ENCODE peak calls at places on chromosomes 16 and 17, in eight cellular contexts. One of them, this sample, is unnamed. For H3K4me1, the result is how much of the 10 kb centered on the place peaks cover.

GRCh38 chr17:19986941-19987714 is 9.5 kb upstream of the AKAP10 start:
- DNase-seq in cardiac muscle cell: no peak
- DNase-seq in CD8-positive, alpha-beta T cell: no peak
- DNase-seq in MM.1S: no peak
- DNase-seq in IMR-90: no peak
- DNase-seq in colonic mucosa: no peak
- DNase-seq in testis: no peak
- DNase-seq in thoracic aorta: no peak
- DNase-seq in this sample: no peak

GRCh38 chr17:82283208-82283749 is 9.8 kb upstream of the CSNK1D start:
- DNase-seq in cardiac muscle cell: peak
- DNase-seq in CD8-positive, alpha-beta T cell: no peak
- DNase-seq in MM.1S: no peak
- DNase-seq in IMR-90: peak
- DNase-seq in colonic mucosa: no peak
- DNase-seq in testis: no peak
- DNase-seq in thoracic aorta: no peak
- DNase-seq in this sample: no peak

GRCh38 chr16:14634389-14634725 is 1.6 kb downstream of the BFAR start:
- DNase-seq in cardiac muscle cell: no peak
- DNase-seq in CD8-positive, alpha-beta T cell: no peak
- DNase-seq in MM.1S: no peak
- DNase-seq in IMR-90: no peak
- DNase-seq in colonic mucosa: peak
- DNase-seq in testis: no peak
- DNase-seq in thoracic aorta: no peak
- DNase-seq in this sample: no peak

GRCh38 chr17:36498155-36498554 is 11.7 kb downstream of the ZNHIT3 start:
- DNase-seq in cardiac muscle cell: no peak
- DNase-seq in CD8-positive, alpha-beta T cell: no peak
- DNase-seq in MM.1S: no peak
- DNase-seq in IMR-90: no peak
- DNase-seq in colonic mucosa: no peak
- DNase-seq in testis: no peak
- DNase-seq in thoracic aorta: no peak
- DNase-seq in this sample: no peak

GRCh38 chr17:37092041-37092440 is 143.3 kb downstream of the AATF start:
- DNase-seq in cardiac muscle cell: no peak
- DNase-seq in CD8-positive, alpha-beta T cell: no peak
- DNase-seq in MM.1S: no peak
- DNase-seq in IMR-90: no peak
- DNase-seq in colonic mucosa: peak
- DNase-seq in testis: no peak
- DNase-seq in thoracic aorta: no peak
- DNase-seq in this sample: peak

GRCh38 chr16:29978564-29979270 is 5.0 kb downstream of the TAOK2 start:
- DNase-seq in cardiac muscle cell: no peak
- DNase-seq in CD8-positive, alpha-beta T cell: no peak
- DNase-seq in MM.1S: no peak
- DNase-seq in IMR-90: no peak
- DNase-seq in colonic mucosa: no peak
- DNase-seq in testis: no peak
- DNase-seq in thoracic aorta: no peak
- DNase-seq in this sample: peak

GRCh38 chr16:3012828-3013420 is at the start of gene CLDN9:
- DNase-seq in cardiac muscle cell: peak
- DNase-seq in CD8-positive, alpha-beta T cell: no peak
- DNase-seq in MM.1S: peak
- DNase-seq in IMR-90: no peak
- DNase-seq in colonic mucosa: peak
- DNase-seq in testis: no peak
- DNase-seq in thoracic aorta: no peak
- DNase-seq in this sample: no peak

GRCh38 chr17:39863918-39864746 is at the start of gene IKZF3:
- DNase-seq in cardiac muscle cell: peak
- DNase-seq in CD8-positive, alpha-beta T cell: peak
- DNase-seq in MM.1S: peak
- DNase-seq in IMR-90: peak
- DNase-seq in colonic mucosa: peak
- DNase-seq in testis: peak
- DNase-seq in thoracic aorta: no peak
- DNase-seq in this sample: peak

GRCh38 chr16:3021449-3022207 is 1.5 kb downstream of the TNFRSF12A start:
- DNase-seq in cardiac muscle cell: peak
- DNase-seq in CD8-positive, alpha-beta T cell: peak
- DNase-seq in MM.1S: no peak
- DNase-seq in IMR-90: peak
- DNase-seq in colonic mucosa: peak
- DNase-seq in testis: peak
- DNase-seq in thoracic aorta: peak
- DNase-seq in this sample: peak

GRCh38 chr17:82287849-82288601 is 14.5 kb upstream of the CSNK1D start:
- DNase-seq in cardiac muscle cell: no peak
- DNase-seq in CD8-positive, alpha-beta T cell: no peak
- DNase-seq in MM.1S: no peak
- DNase-seq in IMR-90: peak
- DNase-seq in colonic mucosa: peak
- DNase-seq in testis: peak
- DNase-seq in thoracic aorta: no peak
- DNase-seq in this sample: peak

GRCh38 chr17:17636456-17636855 is 44.8 kb upstream of the RAI1 start:
- DNase-seq in cardiac muscle cell: no peak
- DNase-seq in CD8-positive, alpha-beta T cell: no peak
- DNase-seq in MM.1S: no peak
- DNase-seq in IMR-90: no peak
- DNase-seq in colonic mucosa: no peak
- DNase-seq in testis: no peak
- DNase-seq in thoracic aorta: no peak
- DNase-seq in this sample: no peak

GRCh38 chr16:67993207-67994036 is 5.9 kb downstream of the DPEP2 start:
- DNase-seq in cardiac muscle cell: peak
- DNase-seq in CD8-positive, alpha-beta T cell: peak
- DNase-seq in MM.1S: peak
- DNase-seq in IMR-90: peak
- DNase-seq in colonic mucosa: peak
- DNase-seq in testis: peak
- DNase-seq in thoracic aorta: peak
- DNase-seq in this sample: peak

GRCh38 chr16:25063865-25064264 is 47.7 kb upstream of the LCMT1 start:
- DNase-seq in cardiac muscle cell: peak
- DNase-seq in CD8-positive, alpha-beta T cell: no peak
- DNase-seq in MM.1S: no peak
- DNase-seq in IMR-90: peak
- DNase-seq in colonic mucosa: no peak
- DNase-seq in testis: peak
- DNase-seq in thoracic aorta: no peak
- DNase-seq in this sample: no peak

GRCh38 chr16:86669937-86670772 is 91.8 kb downstream of the FOXL1 start:
- DNase-seq in cardiac muscle cell: no peak
- DNase-seq in CD8-positive, alpha-beta T cell: no peak
- DNase-seq in MM.1S: no peak
- DNase-seq in IMR-90: peak
- DNase-seq in colonic mucosa: peak
- DNase-seq in testis: peak
- DNase-seq in thoracic aorta: no peak
- DNase-seq in this sample: no peak

GRCh38 chr16:81315271-81316175 is 761 bp downstream of the GAN start:
- DNase-seq in cardiac muscle cell: peak
- DNase-seq in CD8-positive, alpha-beta T cell: peak
- DNase-seq in MM.1S: peak
- DNase-seq in IMR-90: peak
- DNase-seq in colonic mucosa: peak
- DNase-seq in testis: peak
- DNase-seq in thoracic aorta: peak
- DNase-seq in this sample: peak

GRCh38 chr17:17060001-17060929 is 18.0 kb downstream of the MPRIP start:
- DNase-seq in cardiac muscle cell: no peak
- DNase-seq in CD8-positive, alpha-beta T cell: no peak
- DNase-seq in MM.1S: no peak
- DNase-seq in IMR-90: no peak
- DNase-seq in colonic mucosa: no peak
- DNase-seq in testis: no peak
- DNase-seq in thoracic aorta: no peak
- DNase-seq in this sample: no peak

GRCh38 chr17:62876063-62876462 is 67.9 kb upstream of the MARCHF10 start:
- DNase-seq in cardiac muscle cell: no peak
- DNase-seq in CD8-positive, alpha-beta T cell: no peak
- DNase-seq in MM.1S: no peak
- DNase-seq in IMR-90: peak
- DNase-seq in colonic mucosa: no peak
- DNase-seq in testis: no peak
- DNase-seq in thoracic aorta: no peak
- DNase-seq in this sample: no peak

GRCh38 chr17:40218006-40218739 is 931 bp upstream of the WIPF2 start:
- DNase-seq in cardiac muscle cell: no peak
- DNase-seq in CD8-positive, alpha-beta T cell: no peak
- DNase-seq in MM.1S: no peak
- DNase-seq in IMR-90: no peak
- DNase-seq in colonic mucosa: no peak
- DNase-seq in testis: no peak
- DNase-seq in thoracic aorta: no peak
- DNase-seq in this sample: no peak

GRCh38 chr16:57041182-57042156 is 50.9 kb upstream of the CPNE2 start:
- DNase-seq in cardiac muscle cell: no peak
- DNase-seq in CD8-positive, alpha-beta T cell: peak
- DNase-seq in MM.1S: peak
- DNase-seq in IMR-90: no peak
- DNase-seq in colonic mucosa: peak
- DNase-seq in testis: no peak
- DNase-seq in thoracic aorta: no peak
- DNase-seq in this sample: peak
- TF ChIP-seq CTCF in cardiac muscle cell: no peak
- TF ChIP-seq CTCF in CD8-positive, alpha-beta T cell: no peak
- TF ChIP-seq CTCF in MM.1S: no peak
- TF ChIP-seq CTCF in IMR-90: no peak
- TF ChIP-seq CTCF in colonic mucosa: no peak
- TF ChIP-seq CTCF in testis: no peak
- TF ChIP-seq CTCF in thoracic aorta: no peak
- TF ChIP-seq CTCF in this sample: no peak

GRCh38 chr17:47931848-47932247 is 9.5 kb upstream of the PNPO start:
- DNase-seq in cardiac muscle cell: no peak
- DNase-seq in CD8-positive, alpha-beta T cell: no peak
- DNase-seq in MM.1S: no peak
- DNase-seq in IMR-90: no peak
- DNase-seq in colonic mucosa: no peak
- DNase-seq in testis: no peak
- DNase-seq in thoracic aorta: no peak
- DNase-seq in this sample: no peak

GRCh38 chr17:47935961-47936360 is 5.4 kb upstream of the PNPO start:
- DNase-seq in cardiac muscle cell: no peak
- DNase-seq in CD8-positive, alpha-beta T cell: no peak
- DNase-seq in MM.1S: no peak
- DNase-seq in IMR-90: peak
- DNase-seq in colonic mucosa: no peak
- DNase-seq in testis: no peak
- DNase-seq in thoracic aorta: no peak
- DNase-seq in this sample: no peak

GRCh38 chr17:47929218-47930000 is 12.0 kb upstream of the PNPO start:
- DNase-seq in cardiac muscle cell: no peak
- DNase-seq in CD8-positive, alpha-beta T cell: no peak
- DNase-seq in MM.1S: no peak
- DNase-seq in IMR-90: no peak
- DNase-seq in colonic mucosa: no peak
- DNase-seq in testis: peak
- DNase-seq in thoracic aorta: no peak
- DNase-seq in this sample: no peak

GRCh38 chr17:47937915-47938314 is 3.5 kb upstream of the PNPO start:
- DNase-seq in cardiac muscle cell: no peak
- DNase-seq in CD8-positive, alpha-beta T cell: no peak
- DNase-seq in MM.1S: no peak
- DNase-seq in IMR-90: no peak
- DNase-seq in colonic mucosa: no peak
- DNase-seq in testis: peak
- DNase-seq in thoracic aorta: no peak
- DNase-seq in this sample: no peak

GRCh38 chr17:47934856-47935255 is 6.5 kb upstream of the PNPO start:
- DNase-seq in cardiac muscle cell: no peak
- DNase-seq in CD8-positive, alpha-beta T cell: no peak
- DNase-seq in MM.1S: no peak
- DNase-seq in IMR-90: peak
- DNase-seq in colonic mucosa: no peak
- DNase-seq in testis: no peak
- DNase-seq in thoracic aorta: no peak
- DNase-seq in this sample: no peak
- H3K4me1 ChIP-seq in cardiac muscle cell: under half
- H3K4me1 ChIP-seq in CD8-positive, alpha-beta T cell: under half
- H3K4me1 ChIP-seq in MM.1S: under half
- H3K4me1 ChIP-seq in IMR-90: under half
- H3K4me1 ChIP-seq in colonic mucosa: under half
- H3K4me1 ChIP-seq in testis: under half
- H3K4me1 ChIP-seq in thoracic aorta: under half
- H3K4me1 ChIP-seq in this sample: under half

GRCh38 chr17:7528842-7529241 is 20.0 kb upstream of the TNFSF12 start:
- DNase-seq in cardiac muscle cell: no peak
- DNase-seq in CD8-positive, alpha-beta T cell: no peak
- DNase-seq in MM.1S: no peak
- DNase-seq in IMR-90: no peak
- DNase-seq in colonic mucosa: no peak
- DNase-seq in testis: no peak
- DNase-seq in thoracic aorta: no peak
- DNase-seq in this sample: no peak

GRCh38 chr17:7523033-7523432 is 25.8 kb upstream of the TNFSF12 start:
- DNase-seq in cardiac muscle cell: no peak
- DNase-seq in CD8-positive, alpha-beta T cell: peak
- DNase-seq in MM.1S: peak
- DNase-seq in IMR-90: no peak
- DNase-seq in colonic mucosa: no peak
- DNase-seq in testis: peak
- DNase-seq in thoracic aorta: no peak
- DNase-seq in this sample: peak
- TF ChIP-seq CTCF in cardiac muscle cell: peak
- TF ChIP-seq CTCF in CD8-positive, alpha-beta T cell: peak
- TF ChIP-seq CTCF in MM.1S: peak
- TF ChIP-seq CTCF in IMR-90: peak
- TF ChIP-seq CTCF in colonic mucosa: peak
- TF ChIP-seq CTCF in testis: peak
- TF ChIP-seq CTCF in thoracic aorta: peak
- TF ChIP-seq CTCF in this sample: peak

DNA sequence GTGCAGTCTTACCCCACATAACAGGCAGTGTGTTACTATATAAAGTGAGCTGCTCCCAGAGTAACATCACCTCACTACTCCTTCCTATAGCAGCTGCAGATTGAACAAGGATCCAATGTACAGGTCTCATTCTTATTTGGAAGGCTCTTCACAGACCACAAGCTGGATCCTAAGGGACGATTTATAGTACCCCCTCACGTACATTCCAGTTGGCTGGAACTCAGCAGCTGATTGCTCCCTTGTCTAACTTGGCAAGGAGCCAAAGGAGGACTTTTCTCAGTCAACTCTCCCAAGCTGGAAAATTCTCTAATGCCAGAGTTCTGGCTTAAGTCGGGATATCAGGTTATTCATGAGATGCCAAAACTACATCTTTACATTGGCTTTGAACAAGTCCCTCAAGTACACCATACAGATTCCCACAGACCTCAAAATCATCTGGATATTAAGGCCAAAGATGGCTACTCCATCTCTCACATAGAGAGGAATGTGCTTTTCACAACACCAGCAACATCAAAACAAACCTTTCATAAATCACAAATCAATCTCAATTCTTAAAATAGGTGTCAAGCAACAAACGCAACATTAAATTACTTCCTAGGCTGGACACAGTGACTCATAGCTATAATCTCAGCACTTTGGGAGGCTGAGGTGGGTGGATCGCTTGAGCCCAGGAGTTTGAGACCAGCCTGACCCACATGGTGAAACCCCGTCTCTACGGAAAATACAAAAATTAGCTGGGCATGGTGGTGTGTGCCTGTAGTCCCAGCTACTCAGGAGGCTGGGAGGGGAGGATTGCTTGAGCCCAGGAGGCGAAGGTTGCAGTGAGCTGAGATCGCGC is 39.3 kb downstream of the SMG6 start:
- DNase-seq in cardiac muscle cell: peak
- DNase-seq in CD8-positive, alpha-beta T cell: no peak
- DNase-seq in MM.1S: no peak
- DNase-seq in IMR-90: peak
- DNase-seq in colonic mucosa: no peak
- DNase-seq in testis: no peak
- DNase-seq in thoracic aorta: no peak
- DNase-seq in this sample: peak
- H3K4me1 ChIP-seq in cardiac muscle cell: under half
- H3K4me1 ChIP-seq in CD8-positive, alpha-beta T cell: half or more
- H3K4me1 ChIP-seq in MM.1S: half or more
- H3K4me1 ChIP-seq in IMR-90: under half
- H3K4me1 ChIP-seq in colonic mucosa: under half
- H3K4me1 ChIP-seq in testis: under half
- H3K4me1 ChIP-seq in thoracic aorta: under half
- H3K4me1 ChIP-seq in this sample: under half